ENCODE peak calls at places on chromosomes 13 and 19, in ten cellular contexts. C is ovary, Z is Peyer's patch, P is GM23338, G is lower lobe of right lung, H is BE2C, I is neuronal stem cell, M is HAP-1, S is right lobe of liver, A is IMR-90. D is an unnamed sample. For H3K27me3 and H3K4me1, the result is how much of the 10 kb centered on the place peaks cover.

GRCh38 chr13:104106705-104107393 is 1040.6 kb upstream of the SLC10A2 start:
- DNase-seq in P (peak), M (no peak), I (no peak), S (no peak), C (no peak), Z (no peak), A (peak), G (no peak), H (peak), D (no peak)

GRCh38 chr13:89701913-89702312 is 1645.6 kb upstream of the MIR17HG start:
- DNase-seq in C (no peak), P (no peak), G (no peak), I (no peak), Z (no peak), H (no peak), S (no peak), M (no peak), A (no peak), D (no peak)

GRCh38 chr13:39505151-39505550 is 97.8 kb downstream of the LHFPL6 start:
- DNase-seq in C (no peak), M (no peak), P (no peak), Z (no peak), G (no peak), I (no peak), S (no peak), A (no peak), H (no peak), D (no peak)

GRCh38 chr13:44879452-44880058 is 109.7 kb downstream of the NUFIP1 start:
- DNase-seq in C (no peak), A (peak), I (no peak), Z (no peak), M (no peak), G (no peak), H (no peak), P (peak), S (no peak), D (peak)

GRCh38 chr13:30308548-30308947 is 1.2 kb upstream of the KATNAL1 start:
- DNase-seq in Z (no peak), S (no peak), P (no peak), M (no peak), A (peak), H (no peak), G (no peak), I (no peak), C (no peak), D (no peak)

GRCh38 chr13:101523732-101524131 is 71.3 kb downstream of the ITGBL1 start:
- DNase-seq in C (no peak), P (no peak), I (no peak), Z (no peak), A (peak), M (no peak), S (no peak), H (no peak), G (no peak), D (no peak)

GRCh38 chr19:5193192-5193591 is 147.4 kb downstream of the PTPRS start:
- DNase-seq in H (no peak), I (peak), S (no peak), P (peak), C (no peak), G (no peak), M (peak), A (no peak), Z (no peak), D (no peak)

GRCh38 chr19:39139305-39140194 is 14.0 kb downstream of the PAK4 start:
- DNase-seq in H (no peak), G (no peak), I (no peak), A (no peak), C (no peak), P (peak), S (no peak), Z (no peak), M (no peak), D (peak)

GRCh38 chr13:92952161-92952560 is 274.4 kb upstream of the GPC6 start:
- DNase-seq in C (no peak), I (no peak), M (no peak), Z (no peak), S (no peak), G (no peak), P (no peak), A (peak), H (no peak), D (no peak)

GRCh38 chr13:112444001-112444311 is 67.8 kb downstream of the SPACA7 start:
- DNase-seq in G (peak), P (peak), I (peak), M (peak), C (no peak), Z (no peak), A (peak), S (peak), H (peak), D (peak)

GRCh38 chr13:24328145-24328544 is 18.8 kb downstream of the C1QTNF9 start:
- DNase-seq in M (no peak), P (peak), H (no peak), G (no peak), I (no peak), C (no peak), Z (no peak), A (no peak), S (no peak), D (no peak)

GRCh38 chr13:113077566-113077952 is 28.0 kb upstream of the F7 start:
- DNase-seq in S (no peak), C (no peak), I (no peak), M (no peak), Z (no peak), P (no peak), A (no peak), G (peak), H (no peak), D (no peak)

GRCh38 chr19:31316201-31316951 is 32.9 kb downstream of the TSHZ3 start:
- DNase-seq in A (peak), P (peak), Z (no peak), S (no peak), I (peak), C (peak), M (peak), G (no peak), H (no peak), D (no peak)

GRCh38 chr19:10517760-10518443 is 655 bp upstream of the S1PR5 start:
- DNase-seq in S (no peak), A (peak), C (no peak), H (peak), G (no peak), M (peak), P (peak), I (no peak), Z (no peak), D (peak)

GRCh38 chr13:81172603-81173002 is 831.7 kb upstream of the SPRY2 start:
- DNase-seq in H (no peak), P (no peak), S (no peak), A (no peak), Z (no peak), I (no peak), C (no peak), G (no peak), M (no peak), D (no peak)
- H3K27me3 ChIP-seq in H (under half), P (under half), S (under half), A (under half), Z (under half), I (under half), C (under half), G (under half), M (under half), D (under half)

DNA sequence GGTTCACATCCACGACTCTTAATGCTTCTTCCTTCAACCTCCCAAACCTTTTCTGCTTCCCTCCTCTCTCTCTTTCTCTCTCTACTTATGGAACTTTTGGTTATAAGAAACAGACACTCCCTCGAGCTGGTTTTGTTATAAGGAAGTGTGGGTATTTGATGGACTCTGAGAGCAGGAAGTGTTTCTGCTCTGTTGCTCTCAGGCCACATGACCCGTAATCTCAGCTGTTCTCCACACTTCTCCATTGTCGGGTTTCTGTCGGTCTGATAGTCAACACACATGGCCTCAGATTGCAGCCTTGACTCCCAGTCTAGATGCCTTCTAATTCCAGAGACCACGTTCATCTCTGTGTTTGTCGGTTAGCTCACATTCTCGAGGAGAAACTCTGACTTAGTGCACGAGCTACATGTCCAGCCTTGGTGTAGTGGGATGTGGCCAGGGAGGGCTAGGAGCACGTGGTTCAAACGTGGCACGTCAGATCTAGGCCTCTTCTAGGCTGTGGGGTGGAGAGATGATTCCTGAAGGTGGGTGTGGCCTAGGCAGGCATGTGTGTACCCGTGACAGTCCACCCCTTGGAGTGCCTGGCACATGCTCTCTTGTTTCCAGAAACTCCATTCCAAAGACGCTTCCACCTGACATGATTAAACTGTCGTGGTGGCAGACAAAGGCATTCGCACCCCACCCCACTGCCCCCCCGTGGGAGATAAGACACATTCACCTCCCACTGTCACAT is 26.3 kb downstream of the CNFN start:
- DNase-seq in M (no peak), C (no peak), H (no peak), S (no peak), A (no peak), Z (peak), G (no peak), P (no peak), I (no peak), D (no peak)
- H3K4me1 ChIP-seq in M (under half), C (under half), H (under half), S (under half), A (under half), Z (under half), G (under half), P (under half), I (under half), D (under half)

GRCh38 chr19:13832096-13832495 is 36.9 kb downstream of the ZSWIM4 start:
- DNase-seq in Z (no peak), M (no peak), C (no peak), H (no peak), G (no peak), P (no peak), S (no peak), A (no peak), I (no peak), D (no peak)

GRCh38 chr19:13835791-13836723 is 40.8 kb downstream of the ZSWIM4 start:
- DNase-seq in S (peak), I (no peak), Z (no peak), H (no peak), G (peak), M (no peak), P (no peak), A (no peak), C (peak), D (no peak)

GRCh38 chr19:13833330-13834265 is 38.4 kb downstream of the ZSWIM4 start:
- DNase-seq in H (peak), P (peak), S (peak), Z (peak), C (peak), A (peak), M (peak), I (peak), G (peak), D (peak)

GRCh38 chr19:13831560-13832056 is 36.4 kb downstream of the ZSWIM4 start:
- DNase-seq in S (no peak), A (no peak), Z (no peak), P (no peak), C (no peak), I (no peak), H (no peak), M (no peak), G (no peak), D (no peak)

GRCh38 chr19:13834308-13834790 is 39.1 kb downstream of the ZSWIM4 start:
- DNase-seq in Z (no peak), H (no peak), C (peak), M (no peak), P (no peak), G (no peak), A (peak), S (no peak), I (no peak), D (no peak)
- H3K27me3 ChIP-seq in Z (under half), H (under half), C (under half), M (under half), P (under half), G (under half), A (under half), S (under half), I (under half), D (under half)

DNA sequence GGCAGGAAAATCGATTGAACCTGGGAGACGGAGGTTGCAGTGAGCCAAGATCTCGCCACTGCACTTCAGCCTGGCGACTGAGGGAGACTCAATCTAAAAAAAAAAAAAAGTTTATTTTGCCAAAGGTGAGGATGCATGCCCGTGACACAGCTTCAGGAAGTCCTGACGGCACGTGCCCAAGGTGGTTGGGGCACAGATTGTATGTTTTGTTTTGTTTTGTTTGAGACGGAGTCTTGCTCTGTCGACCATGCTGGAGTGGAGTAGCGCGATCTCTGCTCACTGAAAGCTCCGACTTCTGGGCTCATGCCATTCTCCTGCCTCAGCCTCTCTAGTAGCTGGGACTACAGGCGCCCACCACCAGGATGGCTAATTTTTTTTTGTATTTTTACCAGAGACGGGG is 3.3 kb upstream of the ZNF552 start:
- DNase-seq in C (no peak), A (no peak), H (no peak), M (no peak), S (no peak), G (no peak), P (no peak), Z (no peak), I (no peak), D (no peak)
- H3K4me1 ChIP-seq in C (under half), A (under half), H (under half), M (under half), S (under half), G (under half), P (under half), Z (under half), I (under half), D (under half)

DNA sequence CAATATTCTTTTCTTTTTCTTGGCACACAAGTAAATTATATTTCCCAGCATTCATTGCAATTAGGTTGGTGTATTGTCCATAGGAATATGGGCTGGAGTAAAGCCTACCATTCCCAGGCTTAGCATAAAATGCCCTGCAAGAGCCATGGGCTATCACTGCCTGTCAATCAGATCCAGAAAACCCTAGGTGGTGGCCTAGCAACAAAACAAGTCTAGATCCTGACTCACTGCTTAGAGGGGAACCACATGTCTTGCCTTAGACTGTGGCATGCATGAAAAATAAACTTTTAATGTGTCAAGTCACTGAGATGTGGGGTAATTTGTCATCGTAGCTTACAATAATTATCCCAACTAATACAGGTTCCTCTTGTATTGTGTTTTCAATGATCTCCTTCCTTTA is 16.2 kb downstream of the SOX21 start:
- DNase-seq in A (no peak), G (no peak), I (no peak), H (no peak), C (no peak), M (no peak), P (no peak), S (no peak), Z (no peak), D (no peak)
- H3K27me3 ChIP-seq in A (under half), G (under half), I (under half), H (half or more), C (under half), M (under half), P (under half), S (under half), Z (under half), D (under half)

GRCh38 chr13:51583469-51583874 is 790 bp upstream of the WDFY2 start:
- DNase-seq in G (no peak), C (peak), S (no peak), P (no peak), M (no peak), I (no peak), A (no peak), H (no peak), Z (no peak), D (no peak)

GRCh38 chr13:51583875-51584730 is at the start of gene WDFY2:
- DNase-seq in M (peak), P (peak), S (peak), C (peak), H (peak), Z (peak), A (peak), I (peak), G (peak), D (peak)

GRCh38 chr13:51585696-51586095 is 1.4 kb downstream of the WDFY2 start:
- DNase-seq in C (no peak), Z (no peak), A (peak), P (no peak), I (no peak), G (no peak), H (no peak), S (no peak), M (no peak), D (no peak)

GRCh38 chr13:51584731-51585191 is 499 bp downstream of the WDFY2 start:
- DNase-seq in I (peak), A (peak), M (peak), C (peak), S (peak), G (peak), H (peak), Z (peak), P (peak), D (peak)

GRCh38 chr13:51585234-51585672 is 991 bp downstream of the WDFY2 start:
- DNase-seq in I (no peak), G (no peak), C (no peak), M (no peak), Z (no peak), P (no peak), A (peak), H (no peak), S (no peak), D (no peak)
- H3K4me1 ChIP-seq in I (under half), G (under half), C (under half), M (under half), Z (under half), P (under half), A (under half), H (under half), S (under half), D (under half)

D was measured in Caco-2.